ENCODE peak calls at places on chromosomes 3 and 15, in five cellular contexts. F is GM23338, B is suprapubic skin, Z is Panc1, N is sigmoid colon. C is an unnamed sample.

GRCh38 chr3:102163039-102163817 is 271.6 kb upstream of the ZPLD1 start:
- DNase-seq in B (no peak), N (no peak), F (no peak), Z (no peak), C (peak)

GRCh38 chr15:97652041-97652440 is 308.5 kb upstream of the ARRDC4 start:
- DNase-seq in B (no peak), Z (no peak), F (no peak), N (no peak), C (no peak)

GRCh38 chr3:167198949-167199348 is 181.1 kb downstream of the ZBBX start:
- DNase-seq in Z (no peak), B (no peak), N (no peak), F (no peak), C (no peak)

GRCh38 chr15:31353931-31354330 is 27.3 kb downstream of the KLF13 start:
- DNase-seq in B (no peak), Z (no peak), N (no peak), F (no peak), C (no peak)

GRCh38 chr3:141096164-141096563 is 45.0 kb downstream of the SPSB4 start:
- DNase-seq in N (peak), Z (no peak), B (no peak), F (no peak), C (no peak)

GRCh38 chr3:64030741-64031140 is 7.4 kb upstream of the PSMD6 start:
- DNase-seq in N (peak), Z (peak), B (peak), F (peak), C (peak)

GRCh38 chr3:44529927-44530326 is 25.1 kb upstream of the ZKSCAN7 start:
- DNase-seq in N (no peak), Z (no peak), F (peak), B (no peak), C (no peak)

GRCh38 chr15:29425864-29426263 is 156.2 kb upstream of the NSMCE3 start:
- DNase-seq in Z (no peak), B (no peak), F (no peak), N (no peak), C (no peak)

GRCh38 chr3:140501770-140502364 is 176.0 kb upstream of the TRIM42 start:
- DNase-seq in Z (no peak), N (no peak), F (no peak), B (no peak), C (no peak)

GRCh38 chr15:69677403-69677802 is 224.8 kb downstream of the RPLP1 start:
- DNase-seq in N (no peak), F (no peak), B (no peak), Z (no peak), C (no peak)

GRCh38 chr3:57079221-57079831 is 18.9 kb downstream of the SPATA12 start:
- DNase-seq in Z (no peak), F (peak), N (peak), B (no peak), C (peak)

GRCh38 chr3:183534249-183534648 is 21.3 kb downstream of the KLHL6 start:
- DNase-seq in B (no peak), Z (peak), F (no peak), N (no peak), C (no peak)

GRCh38 chr3:46931631-46932441 is 44.7 kb downstream of the CCDC12 start:
- DNase-seq in B (no peak), F (no peak), N (peak), Z (no peak), C (no peak)

GRCh38 chr3:119221779-119222320 is 18.8 kb downstream of the B4GALT4 start:
- DNase-seq in B (no peak), F (no peak), Z (no peak), N (no peak), C (no peak)

GRCh38 chr3:31345581-31345980 is 187.1 kb upstream of the STT3B start:
- DNase-seq in F (peak), Z (no peak), N (no peak), B (no peak), C (no peak)

GRCh38 chr3:128993461-128994172 is at the start of gene CFAP92:
- DNase-seq in B (peak), F (peak), N (peak), Z (no peak), C (peak)

GRCh38 chr3:45557886-45558285 is 36.7 kb upstream of the LIMD1 start:
- DNase-seq in N (no peak), Z (no peak), F (no peak), B (no peak), C (no peak)

GRCh38 chr3:156483426-156483825 is 71.5 kb downstream of the SSR3 start:
- DNase-seq in B (no peak), N (no peak), F (no peak), Z (peak), C (no peak)

GRCh38 chr3:39121626-39122025 is 14.1 kb downstream of the TTC21A start:
- DNase-seq in N (no peak), B (no peak), F (no peak), Z (no peak), C (peak)

GRCh38 chr3:39118931-39119660 is 11.6 kb downstream of the TTC21A start:
- DNase-seq in F (no peak), N (peak), Z (no peak), B (no peak), C (no peak)

GRCh38 chr3:39115870-39116269 is 8.4 kb downstream of the TTC21A start:
- DNase-seq in Z (no peak), N (no peak), B (no peak), F (no peak), C (no peak)

GRCh38 chr3:39114456-39114855 is 7.0 kb downstream of the TTC21A start:
- DNase-seq in N (peak), B (no peak), Z (no peak), F (no peak), C (no peak)

DNA sequence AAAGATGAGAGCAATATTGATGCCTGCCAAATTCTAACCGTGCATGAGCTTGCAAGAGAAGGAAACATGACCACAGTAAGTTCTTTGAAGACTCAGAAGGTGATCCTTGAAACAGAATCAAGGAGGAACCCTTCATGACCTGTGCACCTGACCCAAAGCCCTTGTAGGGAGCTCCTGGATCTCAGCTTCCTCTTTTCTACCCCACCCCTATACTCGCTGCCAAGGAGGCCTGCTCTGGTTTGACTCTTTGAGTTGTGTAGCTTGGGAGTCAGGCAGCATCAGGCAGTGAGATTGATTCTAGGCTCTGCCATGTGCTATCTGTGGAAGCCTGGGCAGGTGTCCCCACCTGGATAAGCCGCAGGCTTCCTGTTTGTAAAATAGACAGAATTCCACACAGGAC is 10.6 kb downstream of the TTC21A start:
- DNase-seq in B (no peak), Z (no peak), N (no peak), F (no peak), C (no peak)
- TF ChIP-seq POLR2AphosphoS5 in B (no peak), Z (no peak), N (no peak), F (no peak), C (no peak)

GRCh38 chr15:33526532-33526931 is 215.8 kb downstream of the RYR3 start:
- DNase-seq in Z (no peak), F (no peak), N (no peak), B (no peak), C (no peak)

GRCh38 chr15:33524274-33524673 is 213.5 kb downstream of the RYR3 start:
- DNase-seq in F (no peak), N (no peak), B (no peak), Z (no peak), C (no peak)
- TF ChIP-seq POLR2AphosphoS5 in F (no peak), N (no peak), B (no peak), Z (no peak), C (no peak)

DNA sequence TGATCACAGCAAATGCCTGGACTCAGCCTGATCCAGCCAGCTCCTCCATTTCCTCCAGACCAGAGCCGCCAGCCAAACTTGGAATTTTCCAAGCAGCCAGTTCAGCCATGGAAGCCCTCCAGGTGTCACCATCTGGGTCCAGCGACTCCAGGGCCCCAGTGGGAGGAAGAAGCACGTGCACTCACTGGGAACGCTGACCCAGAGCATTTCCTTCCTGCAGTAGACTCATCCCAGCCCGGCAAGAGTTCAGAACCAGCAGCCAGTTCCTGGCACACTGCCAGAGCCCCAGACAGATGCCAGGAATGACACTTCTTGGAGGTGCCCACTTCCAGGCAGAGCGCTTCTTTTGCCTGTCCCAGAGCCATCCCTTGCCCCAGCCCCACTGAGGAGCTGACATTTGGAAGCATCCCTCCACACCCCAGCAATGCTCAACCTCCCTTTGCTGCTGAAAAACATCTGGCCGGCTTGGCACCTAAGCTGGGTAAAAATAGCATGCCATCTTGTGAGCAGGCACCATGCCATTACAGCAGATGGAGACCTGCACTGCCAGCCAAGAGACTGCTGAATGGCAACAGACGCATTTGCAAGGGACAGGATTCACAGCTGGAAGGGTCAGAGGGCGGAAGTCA is 460.3 kb upstream of the PROK2 start:
- DNase-seq in Z (no peak), N (peak), F (no peak), B (peak), C (no peak)
- TF ChIP-seq POLR2AphosphoS5 in Z (no peak), N (peak), F (no peak), B (no peak), C (no peak)

GRCh38 chr3:65967376-65967775 is 71.3 kb downstream of the MAGI1 start:
- DNase-seq in Z (no peak), N (no peak), B (no peak), F (no peak), C (no peak)

GRCh38 chr3:65961733-65962132 is 77.0 kb downstream of the MAGI1 start:
- DNase-seq in B (no peak), N (no peak), Z (no peak), F (no peak), C (no peak)

GRCh38 chr3:65961128-65961527 is 77.6 kb downstream of the MAGI1 start:
- DNase-seq in Z (no peak), N (no peak), F (no peak), B (no peak), C (no peak)

GRCh38 chr3:65960087-65960486 is 78.6 kb downstream of the MAGI1 start:
- DNase-seq in B (no peak), F (no peak), N (no peak), Z (no peak), C (no peak)

GRCh38 chr3:65963787-65964707 is 74.7 kb downstream of the MAGI1 start:
- DNase-seq in B (no peak), N (no peak), F (peak), Z (peak), C (no peak)
- TF ChIP-seq POLR2AphosphoS5 in B (no peak), N (peak), F (no peak), Z (no peak), C (no peak)

GRCh38 chr15:36965561-36966342 is 134.6 kb downstream of the MEIS2 start:
- DNase-seq in B (no peak), F (no peak), Z (no peak), N (no peak), C (no peak)
- TF ChIP-seq POLR2AphosphoS5 in B (no peak), F (no peak), Z (no peak), N (no peak), C (no peak)

GRCh38 chr15:92019706-92020105 is 166.2 kb downstream of the SLCO3A1 start:
- DNase-seq in N (no peak), B (no peak), F (no peak), Z (no peak), C (no peak)
- TF ChIP-seq POLR2AphosphoS5 in N (no peak), B (no peak), F (no peak), Z (no peak), C (no peak)

DNA sequence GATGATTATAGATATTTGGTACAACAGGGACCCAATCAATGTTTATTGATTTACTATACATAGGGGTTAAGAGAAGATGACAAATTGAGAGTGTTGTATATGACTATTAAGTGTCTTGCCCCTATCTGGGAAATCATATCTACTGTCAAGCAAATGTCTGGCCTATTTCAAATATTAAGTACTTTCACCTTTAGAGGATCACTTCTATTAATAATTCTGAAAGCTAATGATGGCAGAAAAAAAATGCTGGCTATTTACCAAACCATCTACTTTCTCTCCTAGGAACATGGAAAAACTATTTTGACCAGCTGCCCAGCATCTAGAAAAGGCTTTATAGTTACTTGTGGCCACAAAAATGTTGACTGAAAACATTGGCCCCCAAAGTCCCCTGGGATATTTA is 632.3 kb upstream of the ZNF385D start:
- DNase-seq in Z (no peak), B (no peak), F (no peak), N (no peak), C (no peak)
- TF ChIP-seq POLR2AphosphoS5 in Z (no peak), B (no peak), F (no peak), N (no peak), C (no peak)